ENCODE peak calls at places on chromosomes 2 and 18, in nine cellular contexts. One of them, this sample, is unnamed.

GRCh38 chr2:178188466-178188865 is 5.8 kb upstream of the OSBPL6 start:
- DNase-seq in IMR-90: peak; percentile 7
- DNase-seq in prostate gland: no peak
- DNase-seq in adrenal gland: no peak
- DNase-seq in A549: no peak
- DNase-seq in uterus: no peak
- DNase-seq in ovary: no peak
- DNase-seq in right lobe of liver: no peak
- DNase-seq in upper lobe of left lung: no peak
- DNase-seq in this sample: no peak

GRCh38 chr2:16525265-16525887 is 140.3 kb downstream of the CYRIA start:
- DNase-seq in IMR-90: no peak
- DNase-seq in prostate gland: no peak
- DNase-seq in adrenal gland: no peak
- DNase-seq in A549: peak; percentile 31
- DNase-seq in uterus: no peak
- DNase-seq in ovary: no peak
- DNase-seq in right lobe of liver: no peak
- DNase-seq in upper lobe of left lung: no peak
- DNase-seq in this sample: peak; percentile 30

GRCh38 chr18:49399003-49399402 is 61.4 kb downstream of the DYM start:
- DNase-seq in IMR-90: peak; percentile 13
- DNase-seq in prostate gland: no peak
- DNase-seq in adrenal gland: no peak
- DNase-seq in A549: no peak
- DNase-seq in uterus: no peak
- DNase-seq in ovary: no peak
- DNase-seq in right lobe of liver: no peak
- DNase-seq in upper lobe of left lung: no peak
- DNase-seq in this sample: no peak

GRCh38 chr18:59904051-59904601 is 4.3 kb downstream of the PMAIP1 start:
- DNase-seq in IMR-90: peak; percentile 48
- DNase-seq in prostate gland: no peak
- DNase-seq in adrenal gland: no peak
- DNase-seq in A549: no peak
- DNase-seq in uterus: no peak
- DNase-seq in ovary: no peak
- DNase-seq in right lobe of liver: no peak
- DNase-seq in upper lobe of left lung: no peak
- DNase-seq in this sample: no peak

GRCh38 chr2:223740679-223741078 is 96.7 kb downstream of the AP1S3 start:
- DNase-seq in IMR-90: no peak
- DNase-seq in prostate gland: no peak
- DNase-seq in adrenal gland: no peak
- DNase-seq in A549: no peak
- DNase-seq in uterus: no peak
- DNase-seq in ovary: no peak
- DNase-seq in right lobe of liver: no peak
- DNase-seq in upper lobe of left lung: peak; percentile 8
- DNase-seq in this sample: no peak

GRCh38 chr2:47034973-47035609 is 119.5 kb upstream of the MCFD2 start:
- DNase-seq in IMR-90: no peak
- DNase-seq in prostate gland: no peak
- DNase-seq in adrenal gland: peak; percentile 63
- DNase-seq in A549: no peak
- DNase-seq in uterus: no peak
- DNase-seq in ovary: no peak
- DNase-seq in right lobe of liver: peak; percentile 73
- DNase-seq in upper lobe of left lung: no peak
- DNase-seq in this sample: no peak

GRCh38 chr2:32418777-32419176 is 62.0 kb downstream of the BIRC6 start:
- DNase-seq in IMR-90: peak; percentile 75
- DNase-seq in prostate gland: no peak
- DNase-seq in adrenal gland: no peak
- DNase-seq in A549: no peak
- DNase-seq in uterus: no peak
- DNase-seq in ovary: no peak
- DNase-seq in right lobe of liver: no peak
- DNase-seq in upper lobe of left lung: no peak
- DNase-seq in this sample: no peak

GRCh38 chr2:172968061-172968469 is 107.6 kb upstream of the MAP3K20 start:
- DNase-seq in IMR-90: peak; percentile 95
- DNase-seq in prostate gland: no peak
- DNase-seq in adrenal gland: peak; percentile 94
- DNase-seq in A549: no peak
- DNase-seq in uterus: peak; percentile 29
- DNase-seq in ovary: peak; percentile 84
- DNase-seq in right lobe of liver: peak; percentile 86
- DNase-seq in upper lobe of left lung: peak; percentile 20
- DNase-seq in this sample: peak; percentile 66

GRCh38 chr2:61368687-61369665 is 101.9 kb downstream of the USP34 start:
- DNase-seq in IMR-90: no peak
- DNase-seq in prostate gland: no peak
- DNase-seq in adrenal gland: no peak
- DNase-seq in A549: no peak
- DNase-seq in uterus: no peak
- DNase-seq in ovary: no peak
- DNase-seq in right lobe of liver: no peak
- DNase-seq in upper lobe of left lung: no peak
- DNase-seq in this sample: no peak

GRCh38 chr2:39996653-39997080 is 217.6 kb upstream of the THUMPD2 start:
- DNase-seq in IMR-90: peak; percentile 95
- DNase-seq in prostate gland: no peak
- DNase-seq in adrenal gland: no peak
- DNase-seq in A549: no peak
- DNase-seq in uterus: no peak
- DNase-seq in ovary: no peak
- DNase-seq in right lobe of liver: no peak
- DNase-seq in upper lobe of left lung: no peak
- DNase-seq in this sample: no peak

GRCh38 chr2:15675456-15676195 is 84.0 kb downstream of the DDX1 start:
- DNase-seq in IMR-90: no peak
- DNase-seq in prostate gland: no peak
- DNase-seq in adrenal gland: no peak
- DNase-seq in A549: peak; percentile 40
- DNase-seq in uterus: no peak
- DNase-seq in ovary: no peak
- DNase-seq in right lobe of liver: no peak
- DNase-seq in upper lobe of left lung: no peak
- DNase-seq in this sample: peak; percentile 79

GRCh38 chr2:24077879-24078278 is 1.8 kb upstream of the SF3B6 start:
- DNase-seq in IMR-90: no peak
- DNase-seq in prostate gland: no peak
- DNase-seq in adrenal gland: no peak
- DNase-seq in A549: no peak
- DNase-seq in uterus: no peak
- DNase-seq in ovary: no peak
- DNase-seq in right lobe of liver: no peak
- DNase-seq in upper lobe of left lung: no peak
- DNase-seq in this sample: no peak
- TF ChIP-seq POLR2A in IMR-90: no peak
- TF ChIP-seq POLR2A in prostate gland: no peak
- TF ChIP-seq POLR2A in adrenal gland: no peak
- TF ChIP-seq POLR2A in A549: no peak
- TF ChIP-seq POLR2A in uterus: no peak
- TF ChIP-seq POLR2A in ovary: no peak
- TF ChIP-seq POLR2A in right lobe of liver: no peak
- TF ChIP-seq POLR2A in upper lobe of left lung: no peak
- TF ChIP-seq POLR2A in this sample: no peak

DNA sequence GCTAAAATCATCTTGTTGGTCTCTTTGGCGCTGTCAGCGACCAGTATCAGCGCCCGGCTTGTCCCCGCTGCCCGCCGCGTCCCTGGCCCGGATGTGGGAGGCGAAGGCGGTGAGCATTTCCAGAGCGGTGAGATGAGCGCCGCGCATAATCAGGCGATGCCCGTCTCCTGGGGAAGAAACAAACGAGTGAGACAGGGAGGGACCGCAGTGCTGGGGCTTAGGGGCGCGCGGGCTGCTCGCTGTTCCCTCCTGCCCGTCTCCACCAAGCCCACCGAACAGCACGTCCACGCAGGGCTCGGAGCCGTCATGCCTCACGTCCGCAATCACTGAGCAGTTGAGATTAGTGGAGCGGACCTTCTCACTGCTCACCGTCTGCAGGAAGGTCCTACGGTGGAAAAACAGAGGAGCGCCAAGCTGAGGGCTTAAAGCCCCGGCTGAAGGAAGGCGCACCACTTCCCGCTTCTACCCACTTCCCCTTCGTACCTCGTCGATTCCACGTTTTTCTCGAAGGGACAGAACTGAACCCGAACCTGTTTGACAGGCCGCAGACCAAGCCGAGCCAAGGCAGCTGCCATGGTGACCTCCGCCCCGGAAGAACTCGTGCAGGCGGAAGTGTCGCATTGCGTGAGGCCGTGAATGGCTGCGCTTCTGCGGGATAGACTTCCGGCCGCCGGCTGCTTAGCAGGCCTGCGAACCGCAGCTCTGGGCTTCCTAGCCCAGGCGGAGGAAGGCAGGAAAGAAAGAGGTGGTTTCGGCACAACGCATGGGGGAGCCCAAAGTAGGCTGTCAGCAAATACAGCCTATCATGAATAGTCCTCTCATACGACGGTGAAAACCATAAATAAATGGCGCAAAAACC is at the start of gene MRPL53:
- DNase-seq in IMR-90: peak; percentile 92
- DNase-seq in prostate gland: peak; percentile 91
- DNase-seq in adrenal gland: peak; percentile 95
- DNase-seq in A549: peak; percentile 70
- DNase-seq in uterus: peak; percentile 93
- DNase-seq in ovary: peak; percentile 95
- DNase-seq in right lobe of liver: peak; percentile 96
- DNase-seq in upper lobe of left lung: peak; percentile 96
- DNase-seq in this sample: peak; percentile 70
- TF ChIP-seq POLR2A in IMR-90: no peak
- TF ChIP-seq POLR2A in prostate gland: peak; percentile 50
- TF ChIP-seq POLR2A in adrenal gland: peak; percentile 70
- TF ChIP-seq POLR2A in A549: peak; percentile 94
- TF ChIP-seq POLR2A in uterus: peak; percentile 70
- TF ChIP-seq POLR2A in ovary: peak; percentile 70
- TF ChIP-seq POLR2A in right lobe of liver: peak; percentile 82
- TF ChIP-seq POLR2A in upper lobe of left lung: peak; percentile 93
- TF ChIP-seq POLR2A in this sample: peak; percentile 78

GRCh38 chr18:79507076-79507545 is 111.4 kb downstream of the NFATC1 start:
- DNase-seq in IMR-90: no peak
- DNase-seq in prostate gland: peak; percentile 46
- DNase-seq in adrenal gland: peak; percentile 54
- DNase-seq in A549: no peak
- DNase-seq in uterus: peak; percentile 66
- DNase-seq in ovary: peak; percentile 73
- DNase-seq in right lobe of liver: peak; percentile 80
- DNase-seq in upper lobe of left lung: peak; percentile 87
- DNase-seq in this sample: no peak
- TF ChIP-seq POLR2A in IMR-90: no peak
- TF ChIP-seq POLR2A in prostate gland: no peak
- TF ChIP-seq POLR2A in adrenal gland: no peak
- TF ChIP-seq POLR2A in A549: no peak
- TF ChIP-seq POLR2A in uterus: no peak
- TF ChIP-seq POLR2A in ovary: no peak
- TF ChIP-seq POLR2A in right lobe of liver: no peak
- TF ChIP-seq POLR2A in upper lobe of left lung: no peak
- TF ChIP-seq POLR2A in this sample: no peak

DNA sequence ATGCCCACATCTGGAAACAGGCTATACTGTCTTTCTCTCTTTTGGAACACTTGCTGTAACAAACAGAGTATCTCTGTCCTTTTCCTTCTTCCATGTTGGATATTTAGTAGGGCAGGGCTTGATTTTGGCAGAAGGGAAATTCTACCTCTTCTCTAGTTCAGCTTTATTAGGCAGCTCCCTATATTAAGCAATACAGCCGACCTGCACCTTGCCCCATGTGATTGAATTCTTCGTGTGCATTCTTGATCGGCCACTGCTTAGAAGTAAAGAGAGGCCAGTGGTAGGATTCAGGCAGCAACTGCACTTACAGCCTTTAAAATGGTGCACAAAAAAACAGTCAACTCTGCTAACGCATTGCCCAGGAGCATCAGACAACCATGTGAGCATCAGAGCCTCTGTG is 31.3 kb upstream of the FIGN start:
- DNase-seq in IMR-90: no peak
- DNase-seq in prostate gland: no peak
- DNase-seq in adrenal gland: no peak
- DNase-seq in A549: no peak
- DNase-seq in uterus: no peak
- DNase-seq in ovary: no peak
- DNase-seq in right lobe of liver: no peak
- DNase-seq in upper lobe of left lung: no peak
- DNase-seq in this sample: no peak
- TF ChIP-seq POLR2A in IMR-90: no peak
- TF ChIP-seq POLR2A in prostate gland: no peak
- TF ChIP-seq POLR2A in adrenal gland: no peak
- TF ChIP-seq POLR2A in A549: no peak
- TF ChIP-seq POLR2A in uterus: no peak
- TF ChIP-seq POLR2A in ovary: no peak
- TF ChIP-seq POLR2A in right lobe of liver: no peak
- TF ChIP-seq POLR2A in upper lobe of left lung: no peak
- TF ChIP-seq POLR2A in this sample: no peak

DNA sequence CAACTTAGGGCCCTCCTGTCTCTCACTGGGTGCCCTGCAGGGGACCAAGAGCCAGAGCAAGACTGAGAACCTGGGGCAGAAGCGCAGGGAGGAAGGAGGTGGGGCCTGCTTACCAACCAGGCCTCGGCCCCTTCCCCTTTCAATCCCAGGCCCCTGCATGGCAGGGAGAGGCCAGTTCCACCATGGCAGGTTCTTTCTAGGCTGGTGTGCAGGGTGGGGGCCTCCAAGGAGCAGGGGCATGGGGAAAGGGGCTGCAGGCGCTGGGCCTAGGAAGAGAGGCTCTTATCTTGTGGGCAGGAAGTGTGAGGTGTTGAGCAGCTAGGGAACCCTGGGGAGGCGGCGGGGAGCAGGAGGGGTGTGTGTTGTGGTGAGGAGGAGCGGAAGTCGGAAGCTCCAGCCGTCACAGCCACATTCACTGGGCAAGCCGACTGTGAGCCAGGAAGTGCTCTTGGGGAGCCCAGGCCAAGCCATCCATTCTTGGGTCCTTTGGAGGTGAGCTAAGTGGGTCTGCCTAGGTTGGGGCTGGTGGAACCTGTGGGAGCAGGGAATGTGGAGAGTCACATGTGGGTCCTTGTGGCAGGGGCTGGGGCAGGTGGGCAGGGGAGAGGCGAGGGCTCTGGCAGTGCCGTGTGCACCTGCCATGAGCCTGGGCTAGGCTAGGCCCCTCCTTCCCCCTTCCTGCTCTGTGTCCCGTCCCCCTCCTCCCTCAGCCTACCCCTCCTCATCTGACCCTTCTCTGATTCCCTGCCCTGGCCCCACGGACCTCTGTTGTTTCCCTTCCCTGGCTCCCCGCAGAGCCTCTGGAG is at the start of gene PSD4:
- DNase-seq in IMR-90: no peak
- DNase-seq in prostate gland: no peak
- DNase-seq in adrenal gland: peak; percentile 44
- DNase-seq in A549: no peak
- DNase-seq in uterus: no peak
- DNase-seq in ovary: no peak
- DNase-seq in right lobe of liver: peak; percentile 78
- DNase-seq in upper lobe of left lung: peak; percentile 59
- DNase-seq in this sample: no peak
- TF ChIP-seq POLR2A in IMR-90: no peak
- TF ChIP-seq POLR2A in prostate gland: no peak
- TF ChIP-seq POLR2A in adrenal gland: no peak
- TF ChIP-seq POLR2A in A549: no peak
- TF ChIP-seq POLR2A in uterus: no peak
- TF ChIP-seq POLR2A in ovary: no peak
- TF ChIP-seq POLR2A in right lobe of liver: no peak
- TF ChIP-seq POLR2A in upper lobe of left lung: peak; percentile 57
- TF ChIP-seq POLR2A in this sample: no peak